ENCODE peak calls at places on chromosomes 5 and 9, in seven cellular contexts. L is naive thymus-derived CD8-positive, alpha-beta T cell; U is A549; A is ecto neural progenitor cell; M is HT-29; C is NCI-H1436 treated with DMSO at 0.1 percent for 48 hours; B is AG04449. D is an unnamed sample.

GRCh38 chr5:159178978-159179377 is 30.4 kb downstream of the RNF145 start:
- DNase-seq in B (peak; percentile 96), C (no peak), A (no peak), L (peak; percentile 4), M (peak; percentile 63), U (peak; percentile 97), D (no peak)

GRCh38 chr9:114503522-114504340 is 1.5 kb downstream of the WHRN start:
- DNase-seq in M (no peak), U (no peak), L (no peak), B (no peak), C (no peak), A (no peak), D (no peak)

GRCh38 chr9:112711050-112711689 is 6.7 kb downstream of the INIP start:
- DNase-seq in C (no peak), M (peak; percentile 47), A (no peak), L (no peak), U (peak; percentile 42), B (no peak), D (peak; percentile 23)

GRCh38 chr5:18742830-18743229 is 1108.6 kb downstream of the TAF11L14 start:
- DNase-seq in M (no peak), C (no peak), U (no peak), A (no peak), L (no peak), B (no peak), D (no peak)

GRCh38 chr5:180135967-180136641 is 64.5 kb upstream of the RNF130 start:
- DNase-seq in A (peak; percentile 42), U (no peak), C (no peak), L (no peak), B (no peak), M (no peak), D (no peak)

GRCh38 chr9:95874989-95875304 is 544 bp upstream of the ERCC6L2 start:
- DNase-seq in M (peak; percentile 58), A (peak; percentile 60), C (no peak), B (no peak), L (peak; percentile 65), U (peak; percentile 52), D (peak; percentile 73)

GRCh38 chr9:137506274-137506673 is 43.9 kb downstream of the PNPLA7 start:
- DNase-seq in B (no peak), C (no peak), A (no peak), L (no peak), M (peak; percentile 65), U (peak; percentile 71), D (peak; percentile 91)

GRCh38 chr5:1402611-1403255 is 42.5 kb downstream of the SLC6A3 start:
- DNase-seq in A (no peak), C (no peak), M (no peak), U (no peak), B (no peak), L (no peak), D (no peak)

GRCh38 chr5:164680216-164680615 is 1174.8 kb downstream of the MAT2B start:
- DNase-seq in M (no peak), U (no peak), A (no peak), C (no peak), L (no peak), B (no peak), D (no peak)

GRCh38 chr9:22120595-22120994 is 111.5 kb upstream of the CDKN2B start:
- DNase-seq in A (no peak), L (no peak), C (no peak), U (no peak), M (no peak), B (no peak), D (no peak)

GRCh38 chr9:135253305-135254004 is 166.0 kb downstream of the OLFM1 start:
- DNase-seq in M (peak; percentile 5), B (no peak), L (no peak), C (no peak), A (peak; percentile 66), U (no peak), D (peak; percentile 75)

GRCh38 chr9:73575071-73575470 is 423.4 kb downstream of the ANXA1 start:
- DNase-seq in U (no peak), A (no peak), C (no peak), M (no peak), B (no peak), L (no peak), D (no peak)

GRCh38 chr5:151023047-151023615 is 2.7 kb downstream of the GPX3 start:
- DNase-seq in M (no peak), B (no peak), C (no peak), U (no peak), A (no peak), L (no peak), D (no peak)

GRCh38 chr5:115543931-115544370 is 624 bp downstream of the FEM1C start:
- DNase-seq in B (no peak), M (no peak), C (no peak), U (peak; percentile 23), L (peak; percentile 37), A (peak; percentile 57), D (peak; percentile 64)

GRCh38 chr9:112119225-112120045 is 55.7 kb downstream of the SUSD1 start:
- DNase-seq in C (no peak), L (no peak), A (no peak), B (no peak), M (peak; percentile 93), U (peak; percentile 94), D (peak; percentile 97)

GRCh38 chr9:105299190-105299854 is 54.9 kb downstream of the SLC44A1 start:
- DNase-seq in L (no peak), M (peak; percentile 46), A (no peak), C (no peak), B (peak; percentile 87), U (peak; percentile 84), D (no peak)

GRCh38 chr5:30387974-30388632 is 805.4 kb upstream of the CDH6 start:
- DNase-seq in M (no peak), B (no peak), A (no peak), U (no peak), C (no peak), L (no peak), D (peak; percentile 16)

GRCh38 chr5:120678279-120678678 is 214.2 kb downstream of the PRR16 start:
- DNase-seq in U (no peak), C (no peak), L (no peak), A (no peak), M (no peak), B (peak; percentile 40), D (no peak)

GRCh38 chr5:64635056-64635686 is 55.1 kb upstream of the SHISAL2B start:
- DNase-seq in B (no peak), L (no peak), M (peak; percentile 81), A (no peak), U (peak; percentile 23), C (no peak), D (peak; percentile 9)

GRCh38 chr5:74667396-74667795 is 17.6 kb upstream of the HEXB start:
- DNase-seq in B (no peak), A (no peak), U (no peak), C (no peak), M (no peak), L (no peak), D (no peak)